ENCODE peak calls at places on chromosomes 5 and 9, in six cellular contexts. E is NCI-H1092 treated with DMSO at 0.1 percent for 48 hours, T is A673, M is CD14-positive monocyte, C is iPS-NIHi11, V is LoVo. L is an unnamed sample.

GRCh38 chr5:137016783-137017324 is 482.3 kb downstream of the SPOCK1 start:
- DNase-seq in E (no peak), T (no peak), M (no peak), C (peak; percentile 39), V (no peak), L (no peak)

GRCh38 chr9:98230789-98231188 is 24.7 kb downstream of the TBC1D2 start:
- DNase-seq in E (no peak), T (no peak), M (peak; percentile 10), C (no peak), V (no peak), L (no peak)

GRCh38 chr5:1729641-1730486 is 69.8 kb downstream of the MRPL36 start:
- DNase-seq in E (no peak), T (no peak), M (peak; percentile 34), C (peak; percentile 13), V (no peak), L (no peak)

GRCh38 chr9:87282477-87282991 is 215.1 kb upstream of the DAPK1 start:
- DNase-seq in E (no peak), T (no peak), M (no peak), C (no peak), V (no peak), L (no peak)

GRCh38 chr5:83476470-83476817 is 4.9 kb downstream of the VCAN start:
- DNase-seq in E (no peak), T (no peak), M (no peak), C (no peak), V (no peak), L (no peak)

GRCh38 chr9:137117269-137117731 is 2.8 kb upstream of the DPP7 start:
- DNase-seq in E (no peak), T (no peak), M (no peak), C (peak; percentile 2), V (no peak), L (no peak)

GRCh38 chr5:52791366-52791765 is 3.6 kb downstream of the ITGA1 start:
- DNase-seq in E (no peak), T (no peak), M (no peak), C (no peak), V (no peak), L (no peak)

GRCh38 chr5:143314123-143314522 is 89.4 kb downstream of the NR3C1 start:
- DNase-seq in E (no peak), T (no peak), M (no peak), C (no peak), V (no peak), L (no peak)

GRCh38 chr5:102794047-102794446 is 38.9 kb downstream of the PAM start:
- DNase-seq in E (peak; percentile 51), T (no peak), M (no peak), C (peak; percentile 27), V (no peak), L (no peak)

GRCh38 chr9:29212590-29213373 is 1639.5 kb upstream of the C9orf72 start:
- DNase-seq in E (peak; percentile 56), T (peak; percentile 74), M (no peak), C (peak; percentile 42), V (no peak), L (no peak)

GRCh38 chr9:114300153-114300845 is 22.6 kb upstream of the ORM1 start:
- DNase-seq in E (no peak), T (no peak), M (no peak), C (no peak), V (no peak), L (no peak)

GRCh38 chr5:103346162-103346748 is 87.7 kb downstream of the MACIR start:
- DNase-seq in E (no peak), T (no peak), M (no peak), C (peak; percentile 16), V (no peak), L (no peak)

GRCh38 chr9:93298498-93299417 is 114.8 kb downstream of the WNK2 start:
- DNase-seq in E (no peak), T (no peak), M (no peak), C (peak; percentile 19), V (no peak), L (no peak)

GRCh38 chr5:72378636-72379289 is 58.6 kb downstream of the PTCD2 start:
- DNase-seq in E (peak; percentile 37), T (peak; percentile 75), M (peak; percentile 63), C (peak; percentile 42), V (peak; percentile 61), L (no peak)

GRCh38 chr5:123155511-123155923 is 66.5 kb downstream of the PRDM6 start:
- DNase-seq in E (no peak), T (no peak), M (no peak), C (no peak), V (no peak), L (no peak)

GRCh38 chr9:10903969-10904368 is 291.2 kb upstream of the PTPRD start:
- DNase-seq in E (no peak), T (peak; percentile 15), M (no peak), C (no peak), V (no peak), L (no peak)

GRCh38 chr5:16902846-16903245 is 33.2 kb downstream of the MYO10 start:
- DNase-seq in E (no peak), T (no peak), M (no peak), C (no peak), V (peak; percentile 51), L (no peak)

GRCh38 chr5:152142845-152143469 is 218.3 kb upstream of the GLRA1 start:
- DNase-seq in E (peak; percentile 30), T (peak; percentile 67), M (no peak), C (peak; percentile 80), V (peak; percentile 67), L (peak; percentile 50)

GRCh38 chr5:5316333-5316732 is 106.1 kb upstream of the ICE1 start:
- DNase-seq in E (no peak), T (no peak), M (no peak), C (no peak), V (no peak), L (no peak)

GRCh38 chr9:71683598-71684235 is 84.6 kb downstream of the CEMIP2 start:
- DNase-seq in E (no peak), T (peak; percentile 90), M (peak; percentile 77), C (peak; percentile 27), V (peak; percentile 32), L (no peak)

GRCh38 chr5:172603425-172603824 is 37.6 kb upstream of the NEURL1B start:
- DNase-seq in E (no peak), T (no peak), M (peak; percentile 16), C (no peak), V (no peak), L (no peak)